ENCODE peak calls at places on chromosomes 6 and 20, in four cellular contexts. G, F, X and M are unnamed samples.

GRCh38 chr6:84224251-84224650 is 3.2 kb downstream of the CEP162 start:
- DNase-seq in G (no peak), F (no peak), X (no peak), M (no peak)

GRCh38 chr20:40727960-40728359 is 38.9 kb upstream of the MAFB start:
- DNase-seq in G (no peak), F (no peak), X (no peak), M (peak; percentile 65)

GRCh38 chr20:63454729-63455567 is 17.5 kb downstream of the KCNQ2 start:
- DNase-seq in G (no peak), F (no peak), X (no peak), M (no peak)

GRCh38 chr6:40788661-40789111 is 201.5 kb upstream of the LRFN2 start:
- DNase-seq in G (no peak), F (no peak), X (peak; percentile 11), M (no peak)

GRCh38 chr6:85126448-85127178 is 323.3 kb upstream of the NT5E start:
- DNase-seq in G (peak; percentile 78), F (no peak), X (peak; percentile 56), M (peak; percentile 31)

GRCh38 chr6:11328613-11329247 is 96.3 kb upstream of the NEDD9 start:
- DNase-seq in G (no peak), F (no peak), X (peak; percentile 42), M (no peak)

GRCh38 chr6:154319231-154319858 is 37.3 kb downstream of the IPCEF1 start:
- DNase-seq in G (no peak), F (no peak), X (peak; percentile 79), M (no peak)

GRCh38 chr6:95280690-95281273 is 296.6 kb upstream of the MANEA start:
- DNase-seq in G (peak; percentile 8), F (no peak), X (no peak), M (peak; percentile 31)

GRCh38 chr6:136499370-136499769 is 50.9 kb downstream of the MAP7 start:
- DNase-seq in G (no peak), F (no peak), X (no peak), M (no peak)

GRCh38 chr6:17885079-17885478 is 102.4 kb downstream of the KIF13A start:
- DNase-seq in G (no peak), F (no peak), X (no peak), M (peak; percentile 43)

GRCh38 chr6:154590770-154591169 is 80.3 kb upstream of the CNKSR3 start:
- DNase-seq in G (no peak), F (no peak), X (no peak), M (no peak)